ENCODE peak calls at places on chromosomes 5 and 9, in seven cellular contexts. M is stimulated activated CD8-positive, alpha-beta memory T cell treated with anti-CD3 and anti-CD28 coated beads, Interleukin-4, amount 100 ng/mL, for 4 hours; T is Calu3; L is NCI-H1092; N is fibroblast of villous mesenchyme; V is HuH-7; R is HFFc6. P is an unnamed sample.

GRCh38 chr5:39073759-39074008 is 515 bp downstream of the RICTOR start:
- DNase-seq in L (peak), N (no peak), T (no peak), M (no peak), V (no peak), R (no peak), P (no peak)

GRCh38 chr9:8365029-8365428 is 565.5 kb upstream of the DMAC1 start:
- DNase-seq in N (peak), T (peak), L (no peak), M (no peak), V (no peak), R (no peak), P (no peak)

GRCh38 chr5:126437706-126438105 is 14.5 kb downstream of the GRAMD2B start:
- DNase-seq in R (no peak), V (no peak), M (no peak), N (no peak), L (no peak), T (no peak), P (no peak)

GRCh38 chr5:58224661-58225060 is 235.2 kb downstream of the PLK2 start:
- DNase-seq in T (no peak), V (no peak), R (no peak), L (no peak), M (no peak), N (no peak), P (no peak)

GRCh38 chr5:172740483-172741205 is 30.4 kb downstream of the DUSP1 start:
- DNase-seq in M (no peak), N (peak), T (peak), R (peak), L (no peak), V (no peak), P (no peak)

GRCh38 chr9:81574399-81574798 is 114.9 kb downstream of the TLE1 start:
- DNase-seq in N (peak), T (no peak), V (no peak), R (peak), L (no peak), M (no peak), P (no peak)

GRCh38 chr9:99060621-99061020 is 44.3 kb upstream of the TGFBR1 start:
- DNase-seq in N (no peak), L (no peak), V (no peak), M (no peak), R (no peak), T (no peak), P (no peak)

GRCh38 chr5:127041571-127041970 is 11.2 kb upstream of the MARCHF3 start:
- DNase-seq in M (no peak), L (no peak), V (no peak), N (peak), T (no peak), R (no peak), P (no peak)

GRCh38 chr5:173867173-173867679 is 20.9 kb upstream of the CPEB4 start:
- DNase-seq in T (no peak), R (no peak), L (no peak), M (no peak), V (no peak), N (no peak), P (no peak)

GRCh38 chr5:83715316-83716060 is 5.2 kb downstream of the HAPLN1 start:
- DNase-seq in T (no peak), M (no peak), V (no peak), L (no peak), N (no peak), R (no peak), P (no peak)

GRCh38 chr9:76773051-76773450 is 8.8 kb downstream of the PCA3 start:
- DNase-seq in T (no peak), L (no peak), M (no peak), N (peak), R (no peak), V (no peak), P (no peak)

GRCh38 chr5:117207088-117207668 is 632.6 kb upstream of the SEMA6A start:
- DNase-seq in V (no peak), T (no peak), N (no peak), M (no peak), R (no peak), L (no peak), P (no peak)

GRCh38 chr5:153831976-153832375 is 206.7 kb downstream of the FAM114A2 start:
- DNase-seq in M (no peak), L (no peak), N (peak), R (peak), T (peak), V (peak), P (no peak)

GRCh38 chr5:135491038-135491551 is 38.9 kb upstream of the TIFAB start:
- DNase-seq in L (no peak), M (no peak), V (no peak), R (no peak), N (no peak), T (no peak), P (no peak)

GRCh38 chr5:101878190-101878589 is 417.9 kb downstream of the SLCO4C1 start:
- DNase-seq in L (no peak), R (no peak), N (no peak), M (no peak), V (no peak), T (no peak), P (peak)

GRCh38 chr5:122311888-122312669 is at the start of gene SNCAIP:
- DNase-seq in V (no peak), R (peak), M (no peak), N (peak), L (no peak), T (peak), P (peak)

GRCh38 chr9:24504521-24504920 is 41.2 kb downstream of the IZUMO3 start:
- DNase-seq in M (no peak), N (no peak), L (no peak), V (no peak), R (no peak), T (no peak), P (no peak)

GRCh38 chr5:167285591-167285990 is 1005.9 kb upstream of the WWC1 start:
- DNase-seq in T (no peak), R (no peak), L (no peak), V (no peak), M (no peak), N (no peak), P (no peak)

GRCh38 chr9:114404531-114404930 is 16.7 kb upstream of the AKNA start:
- DNase-seq in N (no peak), T (no peak), M (no peak), L (no peak), V (no peak), R (no peak), P (no peak)

GRCh38 chr9:95879591-95879990 is 4.1 kb downstream of the ERCC6L2 start:
- DNase-seq in V (no peak), N (peak), L (no peak), T (no peak), M (no peak), R (no peak), P (no peak)

GRCh38 chr9:8521112-8521511 is 721.5 kb upstream of the DMAC1 start:
- DNase-seq in M (no peak), L (no peak), T (no peak), N (no peak), V (no peak), R (no peak), P (no peak)

GRCh38 chr5:35202319-35203111 is 27.8 kb downstream of the PRLR start:
- DNase-seq in L (peak), V (peak), T (peak), R (peak), M (no peak), N (peak), P (no peak)

GRCh38 chr9:99249619-99250018 is 27.5 kb downstream of the SEC61B start:
- DNase-seq in N (no peak), T (no peak), L (no peak), V (no peak), M (no peak), R (no peak), P (no peak)

GRCh38 chr5:179495906-179496455 is 54.4 kb upstream of the RUFY1 start:
- DNase-seq in R (no peak), V (no peak), N (no peak), L (no peak), M (no peak), T (peak), P (peak)